ENCODE peak calls at places on chromosomes 7 and 10, in four cellular contexts. W, F, G and I are unnamed samples.

GRCh38 chr10:17226891-17227303 is 1.1 kb upstream of the VIM start:
- DNase-seq in F (no peak), G (no peak), W (no peak), I (no peak)

GRCh38 chr10:123995082-123995460 is 98.3 kb downstream of the CHST15 start:
- DNase-seq in W (no peak), F (no peak), G (no peak), I (no peak)

GRCh38 chr7:36637417-36637816 is 86.9 kb downstream of the AOAH start:
- DNase-seq in G (no peak), W (no peak), F (no peak), I (no peak)

GRCh38 chr7:136941815-136942214 is 73.4 kb downstream of the CHRM2 start:
- DNase-seq in W (no peak), G (no peak), F (no peak), I (no peak)

GRCh38 chr7:86939197-86939814 is 120.1 kb downstream of the ELAPOR2 start:
- DNase-seq in W (peak), F (peak), G (peak), I (peak)

GRCh38 chr10:119371704-119372663 is 164.6 kb downstream of the GRK5 start:
- DNase-seq in F (no peak), W (no peak), G (peak), I (no peak)

GRCh38 chr10:70593513-70593890 is 9.0 kb downstream of the PRF1 start:
- DNase-seq in W (no peak), F (no peak), G (no peak), I (no peak)

GRCh38 chr10:17989908-17990767 is 38.4 kb downstream of the SLC39A12 start:
- DNase-seq in W (no peak), G (peak), F (peak), I (peak)

GRCh38 chr7:135681758-135682157 is 19.4 kb downstream of the STMP1 start:
- DNase-seq in F (no peak), W (peak), G (no peak), I (no peak)

GRCh38 chr10:1152386-1153252 is 96.4 kb downstream of the WDR37 start:
- DNase-seq in F (no peak), W (no peak), G (no peak), I (no peak)

GRCh38 chr7:69172357-69173098 is 425.7 kb upstream of the AUTS2 start:
- DNase-seq in W (no peak), G (no peak), F (no peak), I (no peak)

GRCh38 chr10:43396061-43396927 is 12.7 kb downstream of the HNRNPF start:
- DNase-seq in W (peak), F (peak), G (peak), I (no peak)

GRCh38 chr7:2541291-2542010 is 13.9 kb downstream of the BRAT1 start:
- DNase-seq in G (no peak), W (no peak), F (no peak), I (no peak)

GRCh38 chr10:25059990-25060389 is 43.6 kb downstream of the THNSL1 start:
- DNase-seq in F (peak), W (no peak), G (peak), I (peak)

GRCh38 chr7:157996359-157997079 is 591.1 kb downstream of the PTPRN2 start:
- DNase-seq in F (no peak), G (no peak), W (no peak), I (no peak)

GRCh38 chr10:78656815-78657621 is 411.7 kb upstream of the ZMIZ1 start:
- DNase-seq in G (no peak), F (peak), W (peak), I (no peak)

GRCh38 chr7:113015038-113015645 is 71.5 kb downstream of the GPR85 start:
- DNase-seq in W (peak), F (peak), G (peak), I (no peak)

GRCh38 chr10:8224591-8224990 is 170.1 kb downstream of the GATA3 start:
- DNase-seq in F (no peak), W (no peak), G (no peak), I (no peak)

GRCh38 chr7:84247591-84247990 is 53.0 kb upstream of the SEMA3A start:
- DNase-seq in G (peak), F (peak), W (no peak), I (peak)

GRCh38 chr7:48255046-48255445 is 83.8 kb downstream of the ABCA13 start:
- DNase-seq in F (peak), G (peak), W (no peak), I (peak)

GRCh38 chr7:78780560-78780959 is 672.9 kb downstream of the MAGI2 start:
- DNase-seq in F (no peak), G (no peak), W (no peak), I (no peak)

GRCh38 chr7:13894956-13895355 is 94.5 kb downstream of the ETV1 start:
- DNase-seq in W (no peak), F (no peak), G (no peak), I (no peak)

GRCh38 chr10:87546221-87546620 is 41.5 kb downstream of the MINPP1 start:
- DNase-seq in G (no peak), F (no peak), W (no peak), I (no peak)

GRCh38 chr7:73341877-73342276 is 13.9 kb downstream of the FKBP6 start:
- DNase-seq in W (no peak), G (peak), F (peak), I (peak)

GRCh38 chr10:70503776-70504175 is 25.2 kb downstream of the PALD1 start:
- DNase-seq in W (no peak), G (no peak), F (no peak), I (no peak)

GRCh38 chr10:107619124-107619523 is 454.6 kb upstream of the SORCS1 start:
- DNase-seq in G (no peak), W (no peak), F (no peak), I (no peak)

GRCh38 chr7:130758429-130759056 is 24.5 kb upstream of the KLF14 start:
- DNase-seq in W (peak), G (peak), F (peak), I (peak)

GRCh38 chr10:117135026-117135372 is 3.1 kb downstream of the VAX1 start:
- DNase-seq in F (peak), G (no peak), W (no peak), I (no peak)
- H3K4me3 ChIP-seq in F (no peak), G (no peak), W (no peak), I (no peak)

DNA sequence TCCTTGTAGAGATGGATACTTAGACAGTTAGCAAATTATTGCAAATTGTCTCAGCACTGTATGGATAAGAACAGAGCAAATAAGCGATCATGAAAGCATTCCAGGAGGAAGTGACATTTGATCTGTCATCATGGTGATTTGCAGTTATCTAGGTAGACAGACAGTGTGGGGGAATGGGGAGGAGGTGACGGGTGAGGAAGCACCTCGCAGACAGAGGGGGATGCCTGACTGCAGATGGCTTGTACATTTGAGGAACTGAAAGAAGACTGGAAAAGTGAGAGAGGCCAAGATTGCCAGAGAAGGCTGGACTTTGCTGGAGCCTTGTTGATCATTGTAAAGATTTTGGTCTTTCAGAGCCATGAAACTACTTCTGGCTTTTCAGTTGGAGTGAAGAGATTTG is 318.2 kb upstream of the CELF2 start:
- DNase-seq in G (no peak), W (no peak), F (no peak), I (no peak)
- H3K4me3 ChIP-seq in G (no peak), W (no peak), F (no peak), I (no peak)

GRCh38 chr7:50973814-50974213 is 191.1 kb upstream of the GRB10 start:
- DNase-seq in W (no peak), G (no peak), F (no peak), I (no peak)

GRCh38 chr7:50974240-50974639 is 191.5 kb upstream of the GRB10 start:
- DNase-seq in G (no peak), W (no peak), F (no peak), I (no peak)

GRCh38 chr7:50976064-50976463 is 193.4 kb upstream of the GRB10 start:
- DNase-seq in G (no peak), F (no peak), W (no peak), I (no peak)

GRCh38 chr7:50970092-50970491 is 187.4 kb upstream of the GRB10 start:
- DNase-seq in G (no peak), F (no peak), W (no peak), I (no peak)
- H3K4me3 ChIP-seq in G (no peak), F (no peak), W (no peak), I (no peak)

GRCh38 chr7:22660732-22661131 is 66.3 kb upstream of the IL6 start:
- DNase-seq in F (no peak), W (peak), G (no peak), I (no peak)
- H3K4me3 ChIP-seq in F (no peak), W (no peak), G (no peak), I (no peak)

GRCh38 chr10:73648252-73648651 is 7.0 kb upstream of the MYOZ1 start:
- DNase-seq in G (no peak), W (no peak), F (no peak), I (no peak)

GRCh38 chr10:73648975-73649829 is 6.6 kb downstream of the SYNPO2L start:
- DNase-seq in G (no peak), F (peak), W (peak), I (no peak)

GRCh38 chr10:73649876-73650536 is 5.8 kb downstream of the SYNPO2L start:
- DNase-seq in F (peak), G (no peak), W (no peak), I (no peak)

GRCh38 chr10:73653195-73653594 is 2.6 kb downstream of the SYNPO2L start:
- DNase-seq in G (no peak), W (no peak), F (no peak), I (no peak)

DNA sequence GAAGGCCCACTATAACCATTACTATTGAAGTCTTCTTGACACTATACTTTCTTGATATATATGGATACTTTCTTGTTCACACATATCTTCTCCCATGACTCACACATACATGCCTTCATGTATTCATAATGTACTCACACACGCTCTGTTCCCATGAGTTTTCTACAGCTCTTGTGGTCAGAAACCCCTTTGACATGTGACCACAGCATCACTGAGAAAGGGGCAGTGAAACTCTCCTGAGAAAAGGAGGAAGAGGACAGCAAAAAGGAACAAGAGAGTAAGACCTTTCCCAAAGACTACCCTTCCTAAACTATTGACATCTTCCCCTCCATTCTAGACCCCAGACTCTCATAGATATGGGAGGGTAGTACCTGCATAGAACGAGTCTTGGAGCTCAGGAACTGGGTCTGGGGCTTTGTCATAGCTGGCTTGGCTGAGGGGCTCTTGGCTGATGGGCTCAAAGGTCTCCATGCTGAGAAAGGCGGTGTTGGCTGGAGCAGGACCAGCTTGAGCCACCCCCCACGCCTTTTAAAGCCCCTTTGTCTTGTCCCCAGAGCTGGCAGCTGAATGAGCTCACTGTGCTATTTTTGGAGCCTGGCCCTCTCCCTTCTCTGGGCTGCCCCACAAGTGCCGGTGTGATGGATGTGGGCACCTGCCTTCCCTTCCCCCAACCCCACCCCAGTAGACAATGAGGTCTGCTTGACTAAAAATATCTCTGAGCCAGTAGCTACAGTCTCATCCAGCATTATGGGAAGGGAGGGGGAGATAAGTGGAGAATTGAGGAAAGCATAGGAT is 5.1 kb downstream of the SYNPO2L start:
- DNase-seq in G (peak), F (peak), W (peak), I (peak)
- H3K4me3 ChIP-seq in G (no peak), F (no peak), W (peak), I (peak)

DNA sequence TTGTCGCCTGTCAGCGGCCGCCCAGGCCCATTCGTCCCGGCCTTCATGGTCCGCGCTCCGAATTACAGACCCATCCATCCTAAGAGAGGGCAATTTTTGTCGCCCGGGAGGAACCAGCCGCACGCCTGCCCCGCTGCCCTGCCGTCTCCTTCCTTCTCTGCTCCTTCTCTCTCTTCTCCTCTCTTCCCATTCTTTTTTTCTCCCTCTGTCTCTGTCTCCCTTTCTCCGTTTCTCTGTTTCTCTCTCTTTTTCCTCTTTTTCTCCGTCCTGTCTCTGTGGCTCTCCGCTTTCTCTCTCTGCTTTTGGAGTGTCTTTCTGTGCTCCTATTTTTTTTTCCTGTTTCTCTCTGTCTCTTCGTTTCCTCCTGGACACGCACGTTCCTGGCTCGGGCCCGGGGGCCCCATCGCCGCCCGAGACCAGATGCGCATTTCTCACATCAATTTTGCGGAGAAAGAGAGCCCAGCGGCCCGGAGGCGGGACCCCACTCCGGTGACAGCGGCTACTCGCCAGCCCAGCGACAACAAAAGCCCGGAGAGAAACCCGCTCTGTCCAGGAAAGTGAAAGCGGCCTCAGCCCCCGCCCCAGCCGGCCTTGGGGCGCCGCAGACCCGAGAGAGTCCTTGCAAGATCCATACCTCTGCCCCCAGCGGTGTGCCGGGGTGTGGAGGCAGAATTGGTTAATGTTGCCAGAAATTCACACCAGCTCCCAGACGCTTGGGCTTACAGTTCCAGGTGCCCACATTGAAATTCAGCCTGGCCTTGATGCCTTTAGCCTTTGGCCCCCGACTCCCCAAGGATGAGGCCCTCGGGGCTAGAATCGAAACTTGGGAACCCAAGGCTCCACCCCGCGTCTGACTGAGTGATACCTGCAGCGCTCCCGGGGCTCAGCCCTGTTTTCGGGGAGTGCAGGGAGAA is 4.1 kb downstream of the LBX1 start:
- DNase-seq in W (no peak), G (no peak), F (no peak), I (no peak)
- H3K4me3 ChIP-seq in W (no peak), G (no peak), F (no peak), I (peak)

DNA sequence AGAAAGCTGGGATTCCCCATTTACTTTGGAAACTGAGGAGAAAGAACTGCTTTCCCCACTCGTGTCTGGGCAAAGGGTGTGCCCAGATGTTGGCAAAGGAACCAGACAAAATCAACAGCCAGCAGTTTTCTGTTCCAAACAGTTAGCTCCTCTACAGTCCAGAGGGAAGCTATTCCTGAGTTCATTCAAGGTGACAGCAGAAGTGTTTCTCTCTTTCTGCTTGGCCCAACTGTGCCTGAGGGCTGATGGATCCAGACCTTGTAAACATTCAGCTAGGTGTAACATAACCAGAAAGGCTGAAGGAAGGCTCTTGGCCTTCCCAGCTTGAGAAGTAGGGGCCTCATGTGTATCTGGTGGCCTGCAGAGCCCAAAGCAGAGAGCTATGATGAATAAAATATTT is 7.0 kb upstream of the ALDH18A1 start:
- DNase-seq in W (no peak), G (no peak), F (no peak), I (no peak)
- H3K4me3 ChIP-seq in W (no peak), G (no peak), F (no peak), I (no peak)

GRCh38 chr7:114413741-114414140 is 874 bp upstream of the FOXP2 start:
- DNase-seq in G (peak), W (no peak), F (no peak), I (no peak)
- H3K4me3 ChIP-seq in G (no peak), W (no peak), F (no peak), I (no peak)